ENCODE peak calls at places on chromosomes 12 and 14, in nine cellular contexts. One of them, this sample, is unnamed. For H3K27me3 and H3K36me3, the result is how much of the 10 kb centered on the place peaks cover.

GRCh38 chr14:99971929-99972747 is 93.1 kb upstream of the EVL start:
- DNase-seq in BE2C: peak
- DNase-seq in mammary epithelial cell: peak
- DNase-seq in prostate gland: no peak
- DNase-seq in breast epithelium: no peak
- DNase-seq in testis: no peak
- DNase-seq in Caco-2: no peak
- DNase-seq in CD8-positive, alpha-beta memory T cell: peak
- DNase-seq in K562: peak
- DNase-seq in this sample: peak

GRCh38 chr14:97707603-97708002 is 910.4 kb downstream of the VRK1 start:
- DNase-seq in BE2C: no peak
- DNase-seq in mammary epithelial cell: no peak
- DNase-seq in prostate gland: no peak
- DNase-seq in breast epithelium: no peak
- DNase-seq in testis: no peak
- DNase-seq in Caco-2: no peak
- DNase-seq in CD8-positive, alpha-beta memory T cell: no peak
- DNase-seq in K562: no peak
- DNase-seq in this sample: no peak

GRCh38 chr12:20527396-20528154 is 159.2 kb downstream of the PDE3A start:
- DNase-seq in BE2C: no peak
- DNase-seq in mammary epithelial cell: no peak
- DNase-seq in prostate gland: no peak
- DNase-seq in breast epithelium: no peak
- DNase-seq in testis: no peak
- DNase-seq in Caco-2: no peak
- DNase-seq in CD8-positive, alpha-beta memory T cell: no peak
- DNase-seq in K562: no peak
- DNase-seq in this sample: no peak

GRCh38 chr12:103841690-103842584 is 903 bp upstream of the NT5DC3 start:
- DNase-seq in BE2C: peak
- DNase-seq in mammary epithelial cell: peak
- DNase-seq in prostate gland: no peak
- DNase-seq in breast epithelium: peak
- DNase-seq in testis: peak
- DNase-seq in Caco-2: peak
- DNase-seq in CD8-positive, alpha-beta memory T cell: peak
- DNase-seq in K562: peak
- DNase-seq in this sample: peak

GRCh38 chr14:66509874-66510273 is 1.9 kb downstream of the GPHN start:
- DNase-seq in BE2C: no peak
- DNase-seq in mammary epithelial cell: peak
- DNase-seq in prostate gland: no peak
- DNase-seq in breast epithelium: no peak
- DNase-seq in testis: no peak
- DNase-seq in Caco-2: no peak
- DNase-seq in CD8-positive, alpha-beta memory T cell: no peak
- DNase-seq in K562: no peak
- DNase-seq in this sample: peak

GRCh38 chr14:42112108-42112507 is 505.4 kb downstream of the LRFN5 start:
- DNase-seq in BE2C: no peak
- DNase-seq in mammary epithelial cell: peak
- DNase-seq in prostate gland: no peak
- DNase-seq in breast epithelium: no peak
- DNase-seq in testis: no peak
- DNase-seq in Caco-2: no peak
- DNase-seq in CD8-positive, alpha-beta memory T cell: no peak
- DNase-seq in K562: no peak
- DNase-seq in this sample: no peak

GRCh38 chr12:53499261-53500118 is at the start of gene MAP3K12:
- DNase-seq in BE2C: peak
- DNase-seq in mammary epithelial cell: peak
- DNase-seq in prostate gland: no peak
- DNase-seq in breast epithelium: no peak
- DNase-seq in testis: peak
- DNase-seq in Caco-2: no peak
- DNase-seq in CD8-positive, alpha-beta memory T cell: peak
- DNase-seq in K562: peak
- DNase-seq in this sample: peak

GRCh38 chr14:67576216-67576615 is 23.9 kb downstream of the PIGH start:
- DNase-seq in BE2C: no peak
- DNase-seq in mammary epithelial cell: no peak
- DNase-seq in prostate gland: no peak
- DNase-seq in breast epithelium: no peak
- DNase-seq in testis: no peak
- DNase-seq in Caco-2: no peak
- DNase-seq in CD8-positive, alpha-beta memory T cell: no peak
- DNase-seq in K562: no peak
- DNase-seq in this sample: no peak

GRCh38 chr14:54683882-54684794 is 117.2 kb downstream of the SAMD4A start:
- DNase-seq in BE2C: peak
- DNase-seq in mammary epithelial cell: peak
- DNase-seq in prostate gland: no peak
- DNase-seq in breast epithelium: no peak
- DNase-seq in testis: no peak
- DNase-seq in Caco-2: no peak
- DNase-seq in CD8-positive, alpha-beta memory T cell: no peak
- DNase-seq in K562: no peak
- DNase-seq in this sample: peak

GRCh38 chr14:94173471-94173884 is 644 bp upstream of the PPP4R4 start:
- DNase-seq in BE2C: no peak
- DNase-seq in mammary epithelial cell: no peak
- DNase-seq in prostate gland: peak
- DNase-seq in breast epithelium: no peak
- DNase-seq in testis: peak
- DNase-seq in Caco-2: no peak
- DNase-seq in CD8-positive, alpha-beta memory T cell: no peak
- DNase-seq in K562: no peak
- DNase-seq in this sample: no peak

GRCh38 chr12:16088421-16088820 is 177.3 kb downstream of the DERA start:
- DNase-seq in BE2C: no peak
- DNase-seq in mammary epithelial cell: no peak
- DNase-seq in prostate gland: no peak
- DNase-seq in breast epithelium: no peak
- DNase-seq in testis: no peak
- DNase-seq in Caco-2: no peak
- DNase-seq in CD8-positive, alpha-beta memory T cell: no peak
- DNase-seq in K562: no peak
- DNase-seq in this sample: no peak

GRCh38 chr12:509494-509893 is 49.8 kb downstream of the B4GALNT3 start:
- DNase-seq in BE2C: no peak
- DNase-seq in mammary epithelial cell: no peak
- DNase-seq in prostate gland: no peak
- DNase-seq in breast epithelium: no peak
- DNase-seq in testis: no peak
- DNase-seq in Caco-2: peak
- DNase-seq in CD8-positive, alpha-beta memory T cell: no peak
- DNase-seq in K562: no peak
- DNase-seq in this sample: peak

GRCh38 chr14:50045039-50045711 is 71.2 kb downstream of the VCPKMT start:
- DNase-seq in BE2C: no peak
- DNase-seq in mammary epithelial cell: peak
- DNase-seq in prostate gland: peak
- DNase-seq in breast epithelium: peak
- DNase-seq in testis: peak
- DNase-seq in Caco-2: peak
- DNase-seq in CD8-positive, alpha-beta memory T cell: peak
- DNase-seq in K562: no peak
- DNase-seq in this sample: no peak

GRCh38 chr12:76020281-76020680 is 11.3 kb downstream of the PHLDA1 start:
- DNase-seq in BE2C: no peak
- DNase-seq in mammary epithelial cell: peak
- DNase-seq in prostate gland: peak
- DNase-seq in breast epithelium: peak
- DNase-seq in testis: no peak
- DNase-seq in Caco-2: no peak
- DNase-seq in CD8-positive, alpha-beta memory T cell: peak
- DNase-seq in K562: no peak
- DNase-seq in this sample: no peak

DNA sequence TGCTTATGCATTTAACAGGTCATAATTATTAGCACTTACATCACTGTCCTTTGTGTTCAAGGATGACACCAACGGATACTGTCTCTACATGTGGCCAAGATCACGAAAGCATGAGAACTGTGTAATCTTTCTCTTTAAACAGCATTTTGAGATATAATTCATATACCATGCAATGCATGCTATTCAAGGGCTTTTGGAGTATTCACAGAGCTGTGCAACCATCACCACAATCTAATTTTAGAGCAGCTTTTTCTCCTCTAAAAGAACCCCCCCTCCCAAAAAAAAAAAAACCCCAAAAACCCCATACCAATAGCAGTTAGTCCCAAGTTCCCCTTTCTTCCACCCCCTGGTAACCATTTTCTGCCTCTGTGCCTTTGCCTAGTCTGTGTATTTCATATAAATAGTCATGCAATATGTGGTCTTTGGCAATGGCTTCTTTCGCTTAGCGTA is 60.6 kb downstream of the SPRING1 start:
- DNase-seq in BE2C: no peak
- DNase-seq in mammary epithelial cell: no peak
- DNase-seq in prostate gland: no peak
- DNase-seq in breast epithelium: no peak
- DNase-seq in testis: no peak
- DNase-seq in Caco-2: no peak
- DNase-seq in CD8-positive, alpha-beta memory T cell: no peak
- DNase-seq in K562: no peak
- DNase-seq in this sample: no peak
- H3K27me3 ChIP-seq in BE2C: under half
- H3K27me3 ChIP-seq in mammary epithelial cell: under half
- H3K27me3 ChIP-seq in prostate gland: under half
- H3K27me3 ChIP-seq in breast epithelium: under half
- H3K27me3 ChIP-seq in testis: under half
- H3K27me3 ChIP-seq in Caco-2: under half
- H3K27me3 ChIP-seq in CD8-positive, alpha-beta memory T cell: under half
- H3K27me3 ChIP-seq in K562: under half
- H3K27me3 ChIP-seq in this sample: under half

DNA sequence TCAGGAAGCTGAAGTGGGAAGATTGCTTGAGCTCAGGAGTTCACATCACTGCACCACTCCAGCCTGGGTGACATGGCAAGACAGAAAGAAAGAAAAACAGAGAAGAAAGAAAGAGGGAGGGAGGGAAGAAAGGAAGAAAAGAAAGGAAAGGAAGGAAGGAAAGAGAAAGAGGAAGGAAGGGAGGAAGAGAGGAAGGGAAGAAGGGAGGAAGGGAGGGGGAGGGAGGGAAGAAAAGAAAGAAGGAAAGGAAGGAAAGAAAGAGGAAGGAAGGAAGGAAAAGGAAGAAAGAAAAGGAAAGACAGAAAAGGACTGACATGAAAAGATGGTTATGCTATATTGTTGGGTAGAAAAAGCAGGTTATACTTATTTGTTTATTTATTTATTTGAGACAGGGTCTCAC is 3.9 kb downstream of the GLTP start:
- DNase-seq in BE2C: no peak
- DNase-seq in mammary epithelial cell: no peak
- DNase-seq in prostate gland: no peak
- DNase-seq in breast epithelium: no peak
- DNase-seq in testis: no peak
- DNase-seq in Caco-2: no peak
- DNase-seq in CD8-positive, alpha-beta memory T cell: no peak
- DNase-seq in K562: no peak
- DNase-seq in this sample: no peak
- H3K4me3 ChIP-seq in BE2C: no peak
- H3K4me3 ChIP-seq in mammary epithelial cell: no peak
- H3K4me3 ChIP-seq in prostate gland: no peak
- H3K4me3 ChIP-seq in breast epithelium: no peak
- H3K4me3 ChIP-seq in testis: no peak
- H3K4me3 ChIP-seq in Caco-2: no peak
- H3K4me3 ChIP-seq in CD8-positive, alpha-beta memory T cell: no peak
- H3K4me3 ChIP-seq in K562: no peak
- H3K4me3 ChIP-seq in this sample: no peak

DNA sequence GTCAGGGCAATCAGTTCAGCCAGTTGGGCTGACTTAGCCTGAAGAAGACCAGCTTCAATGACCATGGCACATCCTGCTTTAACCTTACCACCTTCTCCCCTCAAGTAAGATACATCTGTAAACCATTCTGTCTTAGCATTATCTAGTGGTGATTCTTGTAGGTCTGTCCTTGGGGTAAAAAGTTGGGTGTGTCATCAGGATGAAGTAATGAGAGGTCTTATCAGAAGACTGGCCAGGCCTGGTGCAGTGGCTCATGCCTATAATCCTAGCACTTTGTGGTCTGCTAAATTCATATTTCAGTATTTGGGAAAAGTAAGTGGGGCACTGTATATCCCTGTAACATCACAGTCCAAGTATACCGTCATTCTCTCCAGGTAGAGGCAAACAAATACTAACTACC is 19.1 kb downstream of the SINHCAF start:
- DNase-seq in BE2C: no peak
- DNase-seq in mammary epithelial cell: no peak
- DNase-seq in prostate gland: no peak
- DNase-seq in breast epithelium: no peak
- DNase-seq in testis: no peak
- DNase-seq in Caco-2: no peak
- DNase-seq in CD8-positive, alpha-beta memory T cell: no peak
- DNase-seq in K562: no peak
- DNase-seq in this sample: no peak
- H3K36me3 ChIP-seq in BE2C: half or more
- H3K36me3 ChIP-seq in mammary epithelial cell: under half
- H3K36me3 ChIP-seq in prostate gland: under half
- H3K36me3 ChIP-seq in breast epithelium: under half
- H3K36me3 ChIP-seq in testis: under half
- H3K36me3 ChIP-seq in Caco-2: under half
- H3K36me3 ChIP-seq in CD8-positive, alpha-beta memory T cell: under half
- H3K36me3 ChIP-seq in K562: half or more
- H3K36me3 ChIP-seq in this sample: under half

GRCh38 chr12:130477701-130478100 is 140.0 kb downstream of the PIWIL1 start:
- DNase-seq in BE2C: no peak
- DNase-seq in mammary epithelial cell: no peak
- DNase-seq in prostate gland: no peak
- DNase-seq in breast epithelium: no peak
- DNase-seq in testis: no peak
- DNase-seq in Caco-2: no peak
- DNase-seq in CD8-positive, alpha-beta memory T cell: no peak
- DNase-seq in K562: no peak
- DNase-seq in this sample: no peak
- H3K27me3 ChIP-seq in BE2C: under half
- H3K27me3 ChIP-seq in mammary epithelial cell: under half
- H3K27me3 ChIP-seq in prostate gland: under half
- H3K27me3 ChIP-seq in breast epithelium: under half
- H3K27me3 ChIP-seq in testis: under half
- H3K27me3 ChIP-seq in Caco-2: under half
- H3K27me3 ChIP-seq in CD8-positive, alpha-beta memory T cell: under half
- H3K27me3 ChIP-seq in K562: half or more
- H3K27me3 ChIP-seq in this sample: under half

GRCh38 chr14:59481407-59482119 is 2.6 kb downstream of the L3HYPDH start:
- DNase-seq in BE2C: no peak
- DNase-seq in mammary epithelial cell: no peak
- DNase-seq in prostate gland: no peak
- DNase-seq in breast epithelium: no peak
- DNase-seq in testis: no peak
- DNase-seq in Caco-2: no peak
- DNase-seq in CD8-positive, alpha-beta memory T cell: no peak
- DNase-seq in K562: no peak
- DNase-seq in this sample: no peak
- H3K4me3 ChIP-seq in BE2C: no peak
- H3K4me3 ChIP-seq in mammary epithelial cell: peak
- H3K4me3 ChIP-seq in prostate gland: no peak
- H3K4me3 ChIP-seq in breast epithelium: no peak
- H3K4me3 ChIP-seq in testis: no peak
- H3K4me3 ChIP-seq in Caco-2: no peak
- H3K4me3 ChIP-seq in CD8-positive, alpha-beta memory T cell: no peak
- H3K4me3 ChIP-seq in K562: no peak
- H3K4me3 ChIP-seq in this sample: no peak

GRCh38 chr12:109467978-109468676 is 9.0 kb downstream of the KCTD10 start:
- DNase-seq in BE2C: no peak
- DNase-seq in mammary epithelial cell: no peak
- DNase-seq in prostate gland: no peak
- DNase-seq in breast epithelium: no peak
- DNase-seq in testis: no peak
- DNase-seq in Caco-2: no peak
- DNase-seq in CD8-positive, alpha-beta memory T cell: no peak
- DNase-seq in K562: peak
- DNase-seq in this sample: no peak
- H3K36me3 ChIP-seq in BE2C: under half
- H3K36me3 ChIP-seq in mammary epithelial cell: under half
- H3K36me3 ChIP-seq in prostate gland: under half
- H3K36me3 ChIP-seq in breast epithelium: under half
- H3K36me3 ChIP-seq in testis: under half
- H3K36me3 ChIP-seq in Caco-2: under half
- H3K36me3 ChIP-seq in CD8-positive, alpha-beta memory T cell: under half
- H3K36me3 ChIP-seq in K562: under half
- H3K36me3 ChIP-seq in this sample: under half